ENCODE peak calls at places on chromosomes 1 and 21, in seven cellular contexts. B is A673, A is mammary epithelial cell, H is HL-60, O is ovary, I is adrenal gland, C is BJ. Y is an unnamed sample.

GRCh38 chr1:221166162-221166500 is 286.9 kb downstream of the HLX start:
- DNase-seq in B (no peak), C (no peak), A (no peak), O (no peak), I (no peak), H (no peak), Y (no peak)

GRCh38 chr1:38741341-38741740 is 118.2 kb downstream of the RRAGC start:
- DNase-seq in I (peak), H (no peak), B (no peak), C (no peak), O (no peak), A (no peak), Y (no peak)

GRCh38 chr1:90671251-90671650 is 45.9 kb downstream of the BARHL2 start:
- DNase-seq in H (no peak), C (no peak), O (no peak), B (no peak), I (no peak), A (no peak), Y (no peak)

GRCh38 chr1:183850852-183851251 is 45.9 kb downstream of the RGL1 start:
- DNase-seq in B (no peak), A (no peak), I (no peak), C (no peak), H (no peak), O (no peak), Y (no peak)

GRCh38 chr1:219143735-219144134 is 29.9 kb upstream of the LYPLAL1 start:
- DNase-seq in I (no peak), O (no peak), B (no peak), H (no peak), A (no peak), C (no peak), Y (no peak)

GRCh38 chr1:30981172-30981571 is 72.6 kb upstream of the SDC3 start:
- DNase-seq in O (no peak), I (no peak), H (no peak), B (no peak), A (no peak), C (no peak), Y (no peak)

GRCh38 chr1:91830242-91831131 is 55.5 kb downstream of the TGFBR3 start:
- DNase-seq in C (peak), B (no peak), A (peak), I (peak), O (peak), H (no peak), Y (peak)

GRCh38 chr1:10960406-10960805 is 52.0 kb upstream of the TARDBP start:
- DNase-seq in C (no peak), A (no peak), H (no peak), O (no peak), I (no peak), B (no peak), Y (no peak)

GRCh38 chr21:38303300-38303699 is 46.5 kb downstream of the KCNJ15 start:
- DNase-seq in O (no peak), C (peak), B (no peak), H (no peak), A (peak), I (peak), Y (no peak)

GRCh38 chr21:29771491-29772066 is 168.2 kb downstream of the GRIK1 start:
- DNase-seq in C (no peak), O (no peak), A (peak), B (no peak), H (no peak), I (no peak), Y (no peak)

GRCh38 chr1:3174487-3175247 is 105.7 kb downstream of the PRDM16 start:
- DNase-seq in I (peak), O (peak), B (no peak), C (no peak), H (no peak), A (no peak), Y (no peak)

GRCh38 chr1:107362468-107362867 is 221.6 kb downstream of the NTNG1 start:
- DNase-seq in B (no peak), A (no peak), C (no peak), H (no peak), I (no peak), O (no peak), Y (no peak)
- H3K4me3 ChIP-seq in B (no peak), A (no peak), C (no peak), H (no peak), I (no peak), O (no peak), Y (no peak)

GRCh38 chr1:27372808-27373690 is 1.6 kb downstream of the FCN3 start:
- DNase-seq in H (no peak), A (no peak), I (no peak), C (no peak), B (no peak), O (no peak), Y (no peak)
- TF ChIP-seq CTCF in H (no peak), A (peak), I (no peak), C (peak), B (peak), O (no peak), Y (peak)

GRCh38 chr1:26164036-26164927 is 4.5 kb downstream of the C1orf232 start:
- DNase-seq in B (peak), C (no peak), I (no peak), A (no peak), O (peak), H (no peak), Y (no peak)
- H3K4me3 ChIP-seq in B (peak), C (peak), I (peak), A (peak), O (peak), H (peak), Y (peak)

GRCh38 chr1:243712890-243713425 is 137.1 kb downstream of the AKT3 start:
- DNase-seq in H (peak), I (no peak), A (no peak), C (no peak), B (peak), O (no peak), Y (no peak)
- TF ChIP-seq CTCF in H (peak), I (peak), A (peak), C (no peak), B (peak), O (no peak), Y (peak)

GRCh38 chr1:231397882-231398671 is 24.0 kb downstream of the EGLN1 start:
- DNase-seq in B (no peak), A (no peak), H (no peak), C (no peak), I (no peak), O (no peak), Y (no peak)

GRCh38 chr1:231395996-231396385 is 26.1 kb downstream of the EGLN1 start:
- DNase-seq in C (no peak), I (no peak), B (no peak), O (no peak), A (no peak), H (no peak), Y (no peak)

GRCh38 chr1:231396643-231397042 is 25.4 kb downstream of the EGLN1 start:
- DNase-seq in I (no peak), C (no peak), A (peak), B (no peak), H (no peak), O (no peak), Y (no peak)

GRCh38 chr1:231393668-231394067 is 28.4 kb downstream of the EGLN1 start:
- DNase-seq in O (no peak), C (no peak), B (no peak), A (no peak), H (no peak), I (no peak), Y (no peak)

DNA sequence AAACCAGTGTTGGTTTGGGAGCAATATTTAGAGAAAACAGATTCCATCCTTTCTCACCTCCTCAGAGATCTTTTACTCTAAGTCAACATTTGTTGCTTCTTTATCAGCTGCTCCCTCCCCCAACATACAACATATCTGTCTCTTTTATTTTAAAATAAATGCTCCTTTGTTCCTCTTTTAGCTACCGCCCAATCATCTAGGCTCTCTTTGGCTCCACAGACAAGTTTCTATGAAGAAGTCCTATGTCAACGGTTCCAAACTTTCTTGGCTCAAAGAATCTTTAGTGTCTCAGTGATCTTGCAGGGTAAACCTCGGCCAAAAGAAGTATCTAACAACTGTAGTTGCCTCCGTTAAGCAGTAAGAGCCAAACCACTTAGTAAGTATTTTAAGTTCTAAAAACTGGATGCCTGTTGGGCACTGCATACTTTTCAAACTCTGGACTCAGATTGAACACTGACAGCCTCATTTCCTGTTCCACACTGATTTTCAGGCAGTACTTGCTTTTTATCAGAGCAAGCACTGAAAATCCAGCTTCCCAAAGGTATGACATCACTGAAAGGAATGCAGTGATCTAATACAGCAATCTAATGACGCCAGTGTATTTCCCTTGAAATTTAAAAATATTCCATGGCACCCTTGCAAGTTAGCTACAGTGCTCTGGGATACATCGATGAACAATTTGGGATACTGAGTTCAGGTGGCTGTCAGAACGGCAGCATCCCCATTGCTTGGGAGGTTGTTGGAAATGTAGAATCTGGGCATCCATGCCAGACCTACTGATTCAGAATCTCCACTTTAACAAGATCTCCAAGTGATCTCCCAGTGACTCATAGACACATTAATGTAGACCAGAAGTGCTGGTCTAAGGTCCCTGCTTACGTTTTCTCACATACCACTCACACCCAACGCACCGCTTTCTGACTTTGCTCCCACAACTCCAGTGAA is 26.8 kb downstream of the EGLN1 start:
- DNase-seq in O (no peak), I (no peak), B (peak), A (peak), H (no peak), C (peak), Y (peak)
- H3K4me3 ChIP-seq in O (no peak), I (no peak), B (no peak), A (peak), H (no peak), C (no peak), Y (peak)

GRCh38 chr1:53622531-53622930 is 116.4 kb downstream of the GLIS1 start:
- DNase-seq in A (no peak), H (no peak), O (no peak), I (no peak), B (no peak), C (no peak), Y (no peak)
- TF ChIP-seq CTCF in A (no peak), H (no peak), O (no peak), I (no peak), B (no peak), C (no peak), Y (no peak)

GRCh38 chr1:72227667-72228066 is 54.7 kb downstream of the NEGR1 start:
- DNase-seq in B (no peak), A (no peak), I (no peak), H (no peak), C (no peak), O (no peak), Y (no peak)
- H3K4me3 ChIP-seq in B (no peak), A (no peak), I (no peak), H (no peak), C (no peak), O (no peak), Y (no peak)

Y was measured in epithelial cell of proximal tubule.